ENCODE peak calls at places on chromosome 9, in four cellular contexts. I is effector CD4-positive, alpha-beta T cell; D is stimulated activated naive CD8-positive, alpha-beta T cell treated with anti-CD3 and anti-CD28 coated beads, Interleukin-15, Interleukin-2, amounts not matched to agents 100 U/mL and 50 U/mL, for 24 hours; T is bronchial epithelial cell. R is an unnamed sample.

GRCh38 chr9:135604437-135605237 is 34.7 kb downstream of the GLT6D1 start:
- DNase-seq in I (no peak), D (no peak), T (no peak), R (peak; percentile 42)

GRCh38 chr9:116859763-116860162 is 172.7 kb downstream of the TRIM32 start:
- DNase-seq in I (no peak), D (no peak), T (peak; percentile 91), R (no peak)

GRCh38 chr9:18498947-18499585 is 25.1 kb downstream of the ADAMTSL1 start:
- DNase-seq in I (no peak), D (no peak), T (no peak), R (no peak)

GRCh38 chr9:117354252-117354847 is 60.5 kb downstream of the ASTN2 start:
- DNase-seq in I (no peak), D (no peak), T (no peak), R (no peak)

GRCh38 chr9:92003308-92004044 is 53.4 kb upstream of the ROR2 start:
- DNase-seq in I (no peak), D (no peak), T (no peak), R (no peak)

GRCh38 chr9:126464694-126465441 is 138.2 kb downstream of the MVB12B start:
- DNase-seq in I (no peak), D (no peak), T (no peak), R (no peak)

GRCh38 chr9:26955222-26955903 is 849 bp upstream of the IFT74 start:
- DNase-seq in I (no peak), D (no peak), T (no peak), R (no peak)

GRCh38 chr9:107883496-107884120 is 394.0 kb upstream of the KLF4 start:
- DNase-seq in I (no peak), D (no peak), T (no peak), R (no peak)

GRCh38 chr9:77933976-77934375 is 97.6 kb downstream of the GNAQ start:
- DNase-seq in I (no peak), D (no peak), T (no peak), R (no peak)

GRCh38 chr9:4495537-4495936 is 5.3 kb downstream of the SLC1A1 start:
- DNase-seq in I (no peak), D (no peak), T (no peak), R (no peak)

GRCh38 chr9:116726606-116727005 is 39.5 kb downstream of the TRIM32 start:
- DNase-seq in I (no peak), D (no peak), T (no peak), R (no peak)

GRCh38 chr9:76717176-76717575 is 47.1 kb upstream of the PCA3 start:
- DNase-seq in I (no peak), D (no peak), T (no peak), R (no peak)

GRCh38 chr9:108921200-108921599 is 12.7 kb downstream of the ELP1 start:
- DNase-seq in I (no peak), D (no peak), T (no peak), R (no peak)

GRCh38 chr9:36956908-36957307 is 77.2 kb downstream of the PAX5 start:
- DNase-seq in I (no peak), D (no peak), T (no peak), R (no peak)

GRCh38 chr9:70315389-70315788 is 56.6 kb downstream of the SMC5 start:
- DNase-seq in I (no peak), D (no peak), T (peak; percentile 61), R (no peak)

GRCh38 chr9:3186751-3187150 is 339.1 kb downstream of the RFX3 start:
- DNase-seq in I (no peak), D (no peak), T (no peak), R (no peak)

GRCh38 chr9:77977210-77977611 is 54.4 kb downstream of the GNAQ start:
- DNase-seq in I (peak; percentile 26), D (peak; percentile 48), T (peak; percentile 83), R (peak; percentile 26)

GRCh38 chr9:70902705-70903131 is 218.7 kb downstream of the TRPM3 start:
- DNase-seq in I (no peak), D (no peak), T (peak; percentile 99), R (no peak)

GRCh38 chr9:105064248-105065118 is 136.5 kb upstream of the ABCA1 start:
- DNase-seq in I (no peak), D (no peak), T (peak; percentile 97), R (no peak)